ENCODE peak calls at places on chromosomes 12 and 14, in six cellular contexts. J is BE2C; A is amniotic epithelial cell; N is CD8-positive, alpha-beta memory T cell; G is stomach; Z is ELR. K is an unnamed sample.

GRCh38 chr12:19689226-19689625 is 249.9 kb downstream of the AEBP2 start:
- DNase-seq in J (no peak), A (no peak), N (no peak), G (no peak), Z (no peak), K (no peak)

GRCh38 chr12:12539411-12539810 is 23.3 kb downstream of the DUSP16 start:
- DNase-seq in J (no peak), A (no peak), N (no peak), G (no peak), Z (no peak), K (no peak)

GRCh38 chr12:79420146-79420618 is 270.6 kb downstream of the PAWR start:
- DNase-seq in J (no peak), A (peak), N (no peak), G (no peak), Z (peak), K (no peak)

GRCh38 chr12:124835652-124836410 is 27.8 kb downstream of the SCARB1 start:
- DNase-seq in J (no peak), A (no peak), N (no peak), G (no peak), Z (peak), K (no peak)

GRCh38 chr12:39006286-39006685 is 100.9 kb upstream of the CPNE8 start:
- DNase-seq in J (no peak), A (no peak), N (no peak), G (no peak), Z (no peak), K (no peak)

GRCh38 chr14:74491952-74492351 is 1.2 kb downstream of the NPC2 start:
- DNase-seq in J (no peak), A (peak), N (no peak), G (no peak), Z (peak), K (no peak)

GRCh38 chr14:36052681-36053080 is 123.8 kb downstream of the PTCSC3 start:
- DNase-seq in J (no peak), A (no peak), N (no peak), G (no peak), Z (no peak), K (no peak)

GRCh38 chr14:93263416-93263815 is 56.4 kb downstream of the UBR7 start:
- DNase-seq in J (no peak), A (no peak), N (no peak), G (no peak), Z (peak), K (no peak)

GRCh38 chr14:33711761-33712160 is 239.1 kb downstream of the EGLN3 start:
- DNase-seq in J (no peak), A (no peak), N (no peak), G (no peak), Z (no peak), K (no peak)

GRCh38 chr12:104490850-104491249 is 34.1 kb downstream of the CHST11 start:
- DNase-seq in J (no peak), A (no peak), N (no peak), G (no peak), Z (no peak), K (no peak)

GRCh38 chr14:33475623-33476022 is 475.3 kb downstream of the EGLN3 start:
- DNase-seq in J (peak), A (peak), N (no peak), G (peak), Z (peak), K (no peak)

GRCh38 chr12:104321949-104322348 is 18.4 kb downstream of the EID3 start:
- DNase-seq in J (no peak), A (no peak), N (no peak), G (no peak), Z (no peak), K (no peak)

GRCh38 chr12:19779393-19780056 is 340.2 kb downstream of the AEBP2 start:
- DNase-seq in J (no peak), A (peak), N (no peak), G (no peak), Z (no peak), K (no peak)

GRCh38 chr14:100806386-100806785 is 19.5 kb upstream of the MEG3 start:
- DNase-seq in J (no peak), A (no peak), N (no peak), G (no peak), Z (no peak), K (no peak)

GRCh38 chr14:52068741-52069616 is at the start of gene NID2:
- DNase-seq in J (peak), A (peak), N (peak), G (peak), Z (peak), K (peak)

GRCh38 chr12:125552223-125552747 is 487.1 kb downstream of the AACS start:
- DNase-seq in J (no peak), A (no peak), N (no peak), G (no peak), Z (no peak), K (no peak)

GRCh38 chr12:570949-571794 is 92.1 kb downstream of the NINJ2 start:
- DNase-seq in J (no peak), A (peak), N (no peak), G (peak), Z (peak), K (no peak)

GRCh38 chr12:92503977-92504966 is 198.5 kb upstream of the PLEKHG7 start:
- DNase-seq in J (no peak), A (no peak), N (no peak), G (peak), Z (no peak), K (no peak)

GRCh38 chr12:12216349-12217017 is 50.4 kb downstream of the LRP6 start:
- DNase-seq in J (no peak), A (no peak), N (no peak), G (no peak), Z (no peak), K (no peak)

GRCh38 chr14:24688030-24688658 is 54.2 kb upstream of the GZMB start:
- DNase-seq in J (no peak), A (no peak), N (no peak), G (no peak), Z (no peak), K (no peak)

GRCh38 chr14:33646692-33647260 is 304.1 kb downstream of the EGLN3 start:
- DNase-seq in J (no peak), A (peak), N (no peak), G (no peak), Z (peak), K (no peak)

GRCh38 chr12:131734336-131735152 is 23.7 kb downstream of the SFSWAP start:
- DNase-seq in J (no peak), A (no peak), N (no peak), G (no peak), Z (no peak), K (no peak)

GRCh38 chr14:30874999-30875787 is 834 bp downstream of the COCH start:
- DNase-seq in J (no peak), A (no peak), N (no peak), G (no peak), Z (no peak), K (no peak)

GRCh38 chr14:70907996-70908917 is 998 bp downstream of the PCNX1 start:
- DNase-seq in J (peak), A (peak), N (no peak), G (peak), Z (peak), K (peak)

GRCh38 chr14:20019257-20019865 is at the start of gene OR4K14:
- DNase-seq in J (no peak), A (no peak), N (no peak), G (no peak), Z (no peak), K (no peak)

GRCh38 chr12:79698966-79699365 is 8.2 kb upstream of the PAWR start:
- DNase-seq in J (no peak), A (no peak), N (no peak), G (no peak), Z (no peak), K (no peak)

GRCh38 chr14:30710870-30711269 is 88.8 kb downstream of the SCFD1 start:
- DNase-seq in J (no peak), A (peak), N (no peak), G (no peak), Z (peak), K (no peak)

GRCh38 chr12:65798903-65799302 is 25.4 kb upstream of the HMGA2 start:
- DNase-seq in J (no peak), A (no peak), N (no peak), G (no peak), Z (no peak), K (no peak)

GRCh38 chr14:93937519-93937918 is 10.4 kb downstream of the FAM181A start:
- DNase-seq in J (no peak), A (no peak), N (no peak), G (no peak), Z (no peak), K (no peak)

GRCh38 chr14:77128414-77128891 is 13.1 kb downstream of the ZDHHC22 start:
- DNase-seq in J (no peak), A (peak), N (no peak), G (no peak), Z (peak), K (no peak)

K was measured in T-cell.